ENCODE peak calls at places on chromosomes 6 and 20, in nine cellular contexts. Y is CD4-positive, alpha-beta T cell; A is mammary epithelial cell; Q is left lung; L is NCI-H774; X is ovary; T is astrocyte of the spinal cord; H is T-helper 2 cell; P is pulmonary artery endothelial cell. I is an unnamed sample.

GRCh38 chr6:37674161-37674560 is 23.5 kb downstream of the MDGA1 start:
- DNase-seq in L (no peak), X (no peak), P (no peak), H (no peak), T (no peak), Y (no peak), A (no peak), Q (no peak), I (no peak)

GRCh38 chr6:156781882-156782631 is 4.9 kb downstream of the ARID1B start:
- DNase-seq in P (no peak), X (no peak), Y (no peak), H (peak), A (no peak), L (peak), T (peak), Q (no peak), I (no peak)

GRCh38 chr20:54267510-54268003 is 59.7 kb downstream of the PFDN4 start:
- DNase-seq in Y (no peak), H (no peak), P (no peak), X (no peak), A (peak), T (peak), Q (no peak), L (no peak), I (no peak)

GRCh38 chr6:23963137-23963536 is 162.9 kb upstream of the NRSN1 start:
- DNase-seq in L (no peak), T (no peak), Q (no peak), Y (no peak), A (no peak), P (no peak), X (no peak), H (no peak), I (no peak)

GRCh38 chr6:154187714-154188113 is 148.7 kb downstream of the OPRM1 start:
- DNase-seq in Y (no peak), X (no peak), L (no peak), Q (no peak), A (no peak), T (no peak), H (no peak), P (no peak), I (no peak)

GRCh38 chr6:119858901-119859300 is 509.3 kb upstream of the MAN1A1 start:
- DNase-seq in P (no peak), L (no peak), H (no peak), X (no peak), T (peak), Q (no peak), A (peak), Y (no peak), I (no peak)

GRCh38 chr20:24676353-24676977 is 207.0 kb downstream of the SYNDIG1 start:
- DNase-seq in H (no peak), T (no peak), Y (no peak), X (peak), L (no peak), A (no peak), Q (peak), P (no peak), I (no peak)

GRCh38 chr20:56247954-56248782 is at the start of gene MC3R:
- DNase-seq in H (no peak), T (peak), A (peak), Q (peak), P (peak), L (peak), X (peak), Y (peak), I (no peak)

GRCh38 chr6:141475269-141475668 is 657.5 kb upstream of the GJE1 start:
- DNase-seq in T (no peak), Q (no peak), L (no peak), Y (no peak), P (no peak), X (no peak), H (no peak), A (no peak), I (no peak)